ENCODE peak calls at places on chromosome 2, in five cellular contexts. N, P, V, W and Q are unnamed samples. For H3K9me3, the result is how much of the 10 kb centered on the place peaks cover.

GRCh38 chr2:119756837-119757236 is 2.9 kb upstream of the PTPN4 start:
- DNase-seq in N (peak), P (no peak), V (peak), W (peak), Q (no peak)

GRCh38 chr2:232951891-232952290 is 61.2 kb downstream of the NGEF start:
- DNase-seq in N (no peak), P (no peak), V (no peak), W (no peak), Q (no peak)

GRCh38 chr2:172710584-172711024 is 25.0 kb upstream of the RAPGEF4 start:
- DNase-seq in N (no peak), P (no peak), V (peak), W (no peak), Q (no peak)

GRCh38 chr2:74778381-74779371 is 55.3 kb upstream of the HK2 start:
- DNase-seq in N (no peak), P (no peak), V (peak), W (no peak), Q (no peak)

GRCh38 chr2:21175895-21176646 is 52.3 kb downstream of the TDRD15 start:
- DNase-seq in N (peak), P (no peak), V (no peak), W (no peak), Q (no peak)

GRCh38 chr2:232574674-232575403 is 24.4 kb downstream of the EIF4E2 start:
- DNase-seq in N (no peak), P (no peak), V (no peak), W (no peak), Q (no peak)

GRCh38 chr2:136115183-136115751 is 2.7 kb downstream of the CXCR4 start:
- DNase-seq in N (no peak), P (no peak), V (no peak), W (no peak), Q (no peak)

GRCh38 chr2:179106342-179107178 is 56.6 kb upstream of the CCDC141 start:
- DNase-seq in N (peak), P (no peak), V (no peak), W (no peak), Q (no peak)

GRCh38 chr2:113755690-113756063 is 765 bp downstream of the SLC35F5 start:
- DNase-seq in N (no peak), P (no peak), V (no peak), W (no peak), Q (no peak)

GRCh38 chr2:105873281-105873680 is 128.6 kb downstream of the NCK2 start:
- DNase-seq in N (no peak), P (no peak), V (no peak), W (no peak), Q (no peak)

GRCh38 chr2:20525041-20526035 is 78.5 kb downstream of the RHOB start:
- DNase-seq in N (peak), P (no peak), V (peak), W (peak), Q (peak)

GRCh38 chr2:24021122-24021998 is 11.5 kb downstream of the MFSD2B start:
- DNase-seq in N (no peak), P (no peak), V (no peak), W (no peak), Q (no peak)

GRCh38 chr2:48589170-48589767 is 28.4 kb upstream of the GTF2A1L start:
- DNase-seq in N (peak), P (no peak), V (peak), W (peak), Q (no peak)

GRCh38 chr2:142930835-142931398 is 53.5 kb downstream of the KYNU start:
- DNase-seq in N (no peak), P (no peak), V (no peak), W (no peak), Q (no peak)

GRCh38 chr2:192150166-192150565 is 44.6 kb downstream of the TMEFF2 start:
- DNase-seq in N (no peak), P (no peak), V (no peak), W (no peak), Q (no peak)

GRCh38 chr2:37350034-37350433 is 5.6 kb downstream of the QPCT start:
- DNase-seq in N (no peak), P (no peak), V (peak), W (no peak), Q (no peak)

GRCh38 chr2:102184018-102184417 is 2.8 kb upstream of the IL1RL2 start:
- DNase-seq in N (no peak), P (no peak), V (no peak), W (no peak), Q (no peak)

GRCh38 chr2:175167076-175167791 is 769 bp downstream of the ATF2 start:
- DNase-seq in N (peak), P (peak), V (peak), W (peak), Q (no peak)

GRCh38 chr2:109265953-109266352 is 136.9 kb downstream of the SH3RF3 start:
- DNase-seq in N (no peak), P (no peak), V (no peak), W (no peak), Q (no peak)

GRCh38 chr2:225100856-225101294 is 58.6 kb upstream of the DOCK10 start:
- DNase-seq in N (no peak), P (no peak), V (no peak), W (no peak), Q (no peak)

GRCh38 chr2:11584530-11585056 is 50.7 kb downstream of the GREB1 start:
- DNase-seq in N (no peak), P (no peak), V (no peak), W (no peak), Q (no peak)

GRCh38 chr2:115174651-115175050 is 732.2 kb downstream of the DPP10 start:
- DNase-seq in N (no peak), P (no peak), V (no peak), W (no peak), Q (no peak)

GRCh38 chr2:20640411-20641122 is 10.3 kb downstream of the HS1BP3 start:
- DNase-seq in N (no peak), P (no peak), V (peak), W (no peak), Q (no peak)

GRCh38 chr2:98730053-98730850 is 680 bp downstream of the MGAT4A start:
- DNase-seq in N (peak), P (no peak), V (peak), W (peak), Q (peak)

GRCh38 chr2:226057365-226057764 is 657.9 kb downstream of the NYAP2 start:
- DNase-seq in N (no peak), P (no peak), V (no peak), W (no peak), Q (no peak)

GRCh38 chr2:213219816-213220215 is 64.4 kb upstream of the SPAG16 start:
- DNase-seq in N (no peak), P (no peak), V (no peak), W (no peak), Q (no peak)

GRCh38 chr2:112001136-112001764 is 53.8 kb upstream of the TMEM87B start:
- DNase-seq in N (no peak), P (no peak), V (no peak), W (no peak), Q (no peak)

DNA sequence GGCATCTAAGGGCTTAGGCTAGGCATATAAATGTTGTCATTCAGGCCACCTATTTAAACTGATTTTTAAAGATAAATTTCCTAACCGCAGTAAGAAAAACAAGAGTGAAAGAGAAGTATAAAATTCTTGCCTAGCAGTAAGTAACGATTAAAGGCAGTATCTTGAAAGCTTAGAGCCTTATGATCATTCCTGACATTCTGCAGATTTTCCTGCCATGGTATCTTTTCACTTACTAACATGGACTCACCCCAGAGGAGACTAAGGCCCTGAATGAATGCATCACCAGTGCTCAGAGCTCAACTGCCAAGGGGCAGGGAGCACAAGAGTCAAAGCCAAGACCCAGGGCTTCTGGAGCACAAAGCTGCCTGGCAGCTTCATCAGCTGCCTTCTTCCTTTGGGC is 133.1 kb downstream of the GCA start:
- DNase-seq in N (no peak), P (no peak), V (no peak), W (no peak), Q (no peak)
- TF ChIP-seq CTCF in N (no peak), P (no peak), V (no peak), W (no peak), Q (no peak)

DNA sequence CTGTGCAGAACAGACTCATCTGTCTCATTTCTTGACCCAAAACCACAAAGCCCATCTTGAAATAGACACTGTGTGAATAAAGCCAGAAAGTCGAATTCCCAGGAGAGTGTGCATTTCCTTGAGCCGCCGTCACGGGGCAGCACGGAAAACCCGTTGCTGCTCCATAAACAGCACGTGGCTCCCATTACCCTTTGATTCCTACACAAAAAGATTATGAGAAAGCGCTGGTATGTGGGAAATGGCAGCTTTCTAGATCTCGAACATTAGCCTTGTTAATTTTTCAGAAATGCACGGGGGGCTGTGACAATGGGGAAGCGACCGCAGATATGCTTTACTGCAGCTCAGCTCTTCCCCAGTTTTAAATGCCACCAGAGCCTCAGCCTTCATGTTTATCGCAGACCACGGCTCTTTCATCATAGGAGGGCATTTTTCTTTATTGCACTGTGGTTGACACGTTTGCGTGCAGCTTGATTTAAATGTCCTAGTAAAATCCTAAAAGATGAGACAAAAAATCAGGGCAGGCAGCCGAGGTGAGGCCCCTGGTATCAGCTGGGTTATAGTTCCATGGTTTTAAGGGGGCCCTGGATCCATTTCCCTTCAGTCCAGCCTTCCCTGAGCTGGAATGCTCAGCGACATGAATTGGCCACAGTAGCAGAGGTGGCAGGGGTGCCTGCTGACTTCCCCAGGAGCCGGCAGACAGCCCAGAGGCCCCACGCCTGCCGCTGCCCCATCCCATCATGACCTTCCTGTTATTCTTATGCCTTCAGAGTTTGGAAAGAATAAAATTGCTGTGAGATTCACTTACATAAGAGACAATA is 249.3 kb downstream of the NDUFA10 start:
- DNase-seq in N (no peak), P (no peak), V (no peak), W (no peak), Q (no peak)
- H3K9me3 ChIP-seq in N (under half), P (under half), V (under half), W (under half), Q (under half)

DNA sequence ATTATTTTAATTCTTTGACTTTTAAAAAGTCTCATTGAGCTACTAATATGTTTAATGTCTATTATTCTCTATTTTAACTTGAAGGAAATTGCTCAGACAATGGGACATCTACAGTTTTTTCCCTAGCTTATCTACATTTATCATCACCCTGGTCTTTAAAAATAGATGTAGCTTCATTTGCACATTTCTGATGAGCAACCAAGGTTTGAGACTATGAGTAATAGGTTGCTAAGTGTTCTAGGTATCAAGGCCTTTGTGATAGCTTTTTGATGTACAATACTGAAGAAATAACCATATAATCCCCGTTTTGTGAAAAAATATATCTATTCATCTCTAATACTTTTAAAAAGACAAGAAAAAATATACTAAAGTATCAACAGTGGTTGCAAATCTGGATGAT is 47.0 kb downstream of the STAT4 start:
- DNase-seq in N (no peak), P (no peak), V (no peak), W (no peak), Q (no peak)
- H3K27ac ChIP-seq in N (no peak), P (no peak), V (no peak), W (no peak), Q (no peak)

GRCh38 chr2:150486539-150487484 is 655 bp downstream of the RND3 start:
- DNase-seq in N (peak), P (no peak), V (peak), W (peak), Q (no peak)

GRCh38 chr2:150485871-150486538 is 1.5 kb downstream of the RND3 start:
- DNase-seq in N (peak), P (no peak), V (peak), W (peak), Q (peak)

GRCh38 chr2:150484461-150484931 is 3.0 kb downstream of the RND3 start:
- DNase-seq in N (no peak), P (no peak), V (no peak), W (no peak), Q (no peak)

GRCh38 chr2:150484006-150484405 is 3.5 kb downstream of the RND3 start:
- DNase-seq in N (no peak), P (no peak), V (no peak), W (no peak), Q (no peak)

GRCh38 chr2:150485114-150485870 is 2.2 kb downstream of the RND3 start:
- DNase-seq in N (peak), P (no peak), V (peak), W (peak), Q (peak)
- TF ChIP-seq CTCF in N (peak), P (no peak), V (no peak), W (peak), Q (peak)

GRCh38 chr2:52933878-52934277 is 833.7 kb upstream of the CHAC2 start:
- DNase-seq in N (no peak), P (no peak), V (no peak), W (no peak), Q (no peak)
- H3K9me3 ChIP-seq in N (under half), P (under half), V (under half), W (under half), Q (under half)

GRCh38 chr2:42928692-42929576 is 136.6 kb upstream of the HAAO start:
- DNase-seq in N (no peak), P (no peak), V (no peak), W (no peak), Q (peak)
- H3K27ac ChIP-seq in N (peak), P (peak), V (no peak), W (peak), Q (peak)

DNA sequence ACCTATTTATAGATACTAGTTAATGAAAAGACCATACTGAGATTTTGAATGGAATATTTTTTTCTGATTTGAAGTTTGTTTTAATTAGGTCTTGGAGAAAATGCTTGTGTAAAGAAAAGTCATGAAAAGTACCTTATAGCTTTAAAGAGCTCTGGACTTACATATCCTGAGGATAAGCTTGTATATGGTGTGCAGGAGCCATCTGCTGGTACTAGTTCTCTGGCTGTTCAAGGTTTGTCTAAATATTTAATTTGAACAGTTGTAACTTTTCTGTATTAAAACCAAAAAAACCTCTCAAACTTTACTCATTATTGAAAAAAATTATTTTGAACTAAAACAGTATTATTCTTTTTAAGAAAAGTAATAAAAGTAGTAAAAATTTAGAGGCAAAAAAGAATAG is 50.2 kb downstream of the UBR3 start:
- DNase-seq in N (no peak), P (no peak), V (no peak), W (no peak), Q (no peak)
- TF ChIP-seq CTCF in N (peak), P (no peak), V (peak), W (peak), Q (peak)

DNA sequence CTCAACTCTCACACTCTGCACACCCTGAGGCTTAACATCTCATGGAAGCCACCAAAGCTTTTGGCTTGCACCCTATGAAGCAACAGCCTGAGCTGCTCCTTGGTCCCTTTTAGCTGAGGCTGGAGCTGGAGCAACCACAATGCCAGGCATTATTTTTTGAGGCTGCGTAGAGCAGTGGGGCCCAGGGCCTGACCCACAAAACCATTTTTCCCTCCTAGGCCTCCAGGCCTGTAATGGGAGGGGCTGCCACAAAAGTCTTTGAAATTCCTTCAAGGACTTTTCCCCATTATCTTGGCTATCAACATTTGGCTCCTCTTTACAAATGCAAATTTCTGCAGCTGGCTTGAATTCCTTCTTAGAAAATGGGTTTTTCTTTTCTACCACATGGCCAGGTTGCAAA is 39.8 kb downstream of the CTNNA2 start:
- DNase-seq in N (no peak), P (no peak), V (no peak), W (no peak), Q (no peak)
- H3K9me3 ChIP-seq in N (under half), P (under half), V (under half), W (under half), Q (under half)

DNA sequence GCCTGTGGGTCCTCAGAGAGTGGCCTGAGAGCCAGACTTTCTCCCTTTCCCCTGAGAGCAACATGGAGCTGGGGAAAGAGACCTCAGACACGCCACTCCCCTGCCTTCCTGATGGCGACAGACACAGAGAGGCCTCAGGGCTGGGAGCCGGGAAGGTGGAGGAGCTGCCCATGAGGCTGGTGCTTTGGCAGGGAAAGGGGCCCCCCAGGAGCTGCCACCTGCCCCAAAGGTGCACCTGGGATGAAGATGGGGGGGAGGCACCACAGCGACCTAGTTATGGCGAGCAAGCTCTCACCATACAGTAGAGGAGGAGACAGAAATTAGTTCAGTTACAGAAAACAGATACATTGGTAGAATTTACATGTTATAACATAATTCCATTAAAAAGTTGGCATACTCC is 80.7 kb upstream of the PXDN start:
- DNase-seq in N (no peak), P (no peak), V (no peak), W (no peak), Q (no peak)
- H3K27ac ChIP-seq in N (no peak), P (peak), V (no peak), W (no peak), Q (no peak)